ENCODE peak calls at places on chromosomes 12 and 14, in ten cellular contexts. V, K, U, J, Z, R, C, W, Q and Y are unnamed samples.

GRCh38 chr12:116053479-116054195 is 223.9 kb downstream of the MED13L start:
- DNase-seq in J (no peak), K (peak; percentile 87), U (no peak), Q (no peak), R (peak; percentile 32), C (no peak), Z (no peak), W (peak; percentile 67), V (peak; percentile 27), Y (peak; percentile 43)

GRCh38 chr12:55974308-55974724 is 438 bp downstream of the RAB5B start:
- DNase-seq in J (no peak), K (no peak), R (peak; percentile 78), U (no peak), Z (peak; percentile 29), Q (peak; percentile 54), W (peak; percentile 46), V (no peak), C (peak; percentile 12), Y (peak; percentile 58)

GRCh38 chr12:118358008-118358359 is 14.7 kb downstream of the TAOK3 start:
- DNase-seq in Q (no peak), R (no peak), V (no peak), C (no peak), W (no peak), K (no peak), U (no peak), Z (no peak), J (no peak), Y (no peak)

GRCh38 chr14:61355892-61356325 is 34.5 kb downstream of the PRKCH start:
- DNase-seq in C (no peak), J (peak; percentile 5), Q (no peak), K (peak; percentile 50), U (no peak), W (peak; percentile 50), Z (peak; percentile 65), R (peak; percentile 100), V (peak; percentile 31), Y (no peak)

GRCh38 chr12:7403466-7403865 is 40.5 kb downstream of the CD163L1 start:
- DNase-seq in J (no peak), V (no peak), K (no peak), W (no peak), U (no peak), R (no peak), C (no peak), Z (no peak), Q (no peak), Y (no peak)

GRCh38 chr14:94143239-94143638 is 13.8 kb upstream of the IFI27L2 start:
- DNase-seq in U (no peak), Q (no peak), R (peak; percentile 12), V (no peak), J (no peak), K (no peak), W (no peak), C (no peak), Z (peak; percentile 10), Y (no peak)

GRCh38 chr14:36268957-36269734 is 51.3 kb downstream of the MBIP start:
- DNase-seq in W (no peak), K (no peak), C (no peak), V (no peak), U (no peak), Z (no peak), R (no peak), Q (no peak), J (no peak), Y (no peak)

GRCh38 chr14:30921305-30921704 is 46.9 kb downstream of the COCH start:
- DNase-seq in K (no peak), U (no peak), J (no peak), R (peak; percentile 58), Q (no peak), Z (no peak), W (no peak), C (peak; percentile 12), V (no peak), Y (peak; percentile 46)

GRCh38 chr12:79900951-79901350 is 33.9 kb downstream of the PPP1R12A start:
- DNase-seq in U (no peak), W (no peak), C (no peak), R (no peak), Z (no peak), J (no peak), Q (no peak), V (no peak), K (no peak), Y (no peak)

GRCh38 chr12:33663000-33663654 is 223.5 kb upstream of the SYT10 start:
- DNase-seq in C (no peak), K (no peak), V (no peak), U (no peak), R (no peak), Q (no peak), Z (no peak), J (no peak), W (no peak), Y (peak; percentile 22)

GRCh38 chr12:104050436-104050835 is 449 bp upstream of the GLT8D2 start:
- DNase-seq in R (no peak), W (no peak), J (no peak), U (no peak), C (no peak), Q (no peak), Z (no peak), K (no peak), V (no peak), Y (no peak)

GRCh38 chr12:124980098-124980892 is 8.6 kb downstream of the DHX37 start:
- DNase-seq in K (no peak), R (no peak), J (no peak), W (no peak), Z (no peak), Q (no peak), C (no peak), V (no peak), U (no peak), Y (no peak)

GRCh38 chr12:107287436-107288413 is 194.4 kb upstream of the CRY1 start:
- DNase-seq in Z (no peak), W (peak; percentile 27), V (no peak), R (no peak), U (no peak), Q (no peak), C (no peak), J (no peak), K (no peak), Y (no peak)

GRCh38 chr12:43255642-43256041 is 296.4 kb downstream of the ADAMTS20 start:
- DNase-seq in K (no peak), Z (no peak), U (no peak), J (no peak), W (no peak), C (no peak), R (no peak), V (no peak), Q (no peak), Y (no peak)

GRCh38 chr12:79676579-79676978 is 14.2 kb downstream of the PAWR start:
- DNase-seq in J (no peak), R (no peak), K (no peak), Q (no peak), C (no peak), U (no peak), V (no peak), W (no peak), Z (no peak), Y (no peak)

GRCh38 chr14:95290769-95291440 is 28.8 kb downstream of the CLMN start:
- DNase-seq in C (no peak), Q (peak; percentile 76), W (no peak), K (no peak), U (no peak), R (peak; percentile 93), Z (no peak), V (peak; percentile 64), J (no peak), Y (no peak)

GRCh38 chr14:99241314-99242035 is 30.5 kb downstream of the BCL11B start:
- DNase-seq in W (no peak), Q (no peak), R (no peak), V (no peak), C (no peak), U (no peak), Z (no peak), K (no peak), J (no peak), Y (no peak)